ENCODE peak calls at places on chromosomes 4 and X, in five cellular contexts. I is SK-N-SH, B is hepatocyte, W is activated T-cell treated with anti-CD3 and anti-CD28 coated beads for 1 hour, D is SIG-M5. M is an unnamed sample.
A peak's percentile ranks its signal among the peaks of the same experiment; 100 is the strongest.

GRCh38 chr4:175273995-175274753 is 356.0 kb downstream of the ADAM29 start:
- DNase-seq in I (no peak), B (no peak), W (no peak), D (no peak), M (no peak)

GRCh38 chr4:1683371-1683902 is 676 bp downstream of the FAM53A start:
- DNase-seq in I (no peak), B (peak; percentile 51), W (peak; percentile 28), D (no peak), M (peak; percentile 28)

GRCh38 chr4:183618681-183619080 is 40.3 kb downstream of the RWDD4 start:
- DNase-seq in I (no peak), B (peak; percentile 70), W (no peak), D (no peak), M (peak; percentile 40)

GRCh38 chrX:53089224-53089842 is 4.6 kb upstream of the KANTR start:
- DNase-seq in I (peak; percentile 66), B (peak; percentile 68), W (no peak), D (no peak), M (peak; percentile 68)

GRCh38 chr4:188053302-188053701 is 56.1 kb downstream of the TRIML2 start:
- DNase-seq in I (no peak), B (no peak), W (no peak), D (no peak), M (no peak)

GRCh38 chr4:92455329-92455839 is 151.6 kb downstream of the GRID2 start:
- DNase-seq in I (no peak), B (no peak), W (no peak), D (no peak), M (no peak)

GRCh38 chr4:186942745-186943606 is 219.3 kb upstream of the FAT1 start:
- DNase-seq in I (peak; percentile 33), B (peak; percentile 59), W (no peak), D (no peak), M (peak; percentile 70)

GRCh38 chrX:44314259-44314734 is 29.2 kb downstream of the EFHC2 start:
- DNase-seq in I (peak; percentile 19), B (peak; percentile 33), W (no peak), D (peak; percentile 4), M (no peak)

GRCh38 chr4:1236103-1236641 is 12.8 kb downstream of the CTBP1 start:
- DNase-seq in I (no peak), B (no peak), W (no peak), D (no peak), M (peak; percentile 10)

GRCh38 chr4:23323436-23323835 is 566.4 kb downstream of the PPARGC1A start:
- DNase-seq in I (no peak), B (no peak), W (no peak), D (no peak), M (no peak)